ENCODE peak calls at places on chromosomes 7 and 10, in five cellular contexts. O is transverse colon, I is K562, L is GM06990, H is hepatocyte. R is an unnamed sample.

GRCh38 chr7:77651544-77652162 is 44.6 kb upstream of the RSBN1L start:
- DNase-seq in O (no peak), I (peak; percentile 57), L (no peak), H (peak; percentile 66), R (peak; percentile 73)

GRCh38 chr7:80411621-80412020 is 100.2 kb downstream of the GNAT3 start:
- DNase-seq in O (no peak), I (no peak), L (no peak), H (no peak), R (peak; percentile 51)

GRCh38 chr10:125023862-125024495 is 82.1 kb downstream of the ZRANB1 start:
- DNase-seq in O (peak; percentile 62), I (no peak), L (no peak), H (no peak), R (no peak)

GRCh38 chr7:130912910-130913720 is 179.1 kb upstream of the KLF14 start:
- DNase-seq in O (peak; percentile 79), I (peak; percentile 55), L (peak; percentile 75), H (peak; percentile 68), R (peak; percentile 100)

GRCh38 chr10:68156373-68157185 is 47.3 kb downstream of the MYPN start:
- DNase-seq in O (peak; percentile 72), I (peak; percentile 44), L (no peak), H (peak; percentile 63), R (peak; percentile 68)

GRCh38 chr10:76324283-76324682 is 892.9 kb downstream of the LRMDA start:
- DNase-seq in O (peak; percentile 69), I (no peak), L (no peak), H (peak; percentile 56), R (no peak)

GRCh38 chr10:49115796-49116508 is 630 bp upstream of the VSTM4 start:
- DNase-seq in O (no peak), I (no peak), L (no peak), H (no peak), R (no peak)

GRCh38 chr7:36526720-36527548 is 137.3 kb downstream of the ANLN start:
- DNase-seq in O (no peak), I (peak; percentile 58), L (no peak), H (peak; percentile 42), R (peak; percentile 75)

GRCh38 chr10:76051007-76051936 is 619.8 kb downstream of the LRMDA start:
- DNase-seq in O (no peak), I (no peak), L (no peak), H (peak; percentile 64), R (no peak)

GRCh38 chr7:18265611-18266281 is 229.8 kb upstream of the HDAC9 start:
- DNase-seq in O (no peak), I (no peak), L (no peak), H (no peak), R (no peak)

GRCh38 chr7:156236936-156237599 is 403.5 kb upstream of the RNF32 start:
- DNase-seq in O (no peak), I (no peak), L (no peak), H (no peak), R (no peak)

GRCh38 chr7:22979251-22979650 is 34.7 kb downstream of the HYCC1 start:
- DNase-seq in O (no peak), I (peak; percentile 15), L (no peak), H (no peak), R (no peak)

GRCh38 chr10:82826132-82826531 is 951.1 kb downstream of the NRG3 start:
- DNase-seq in O (no peak), I (no peak), L (no peak), H (no peak), R (peak; percentile 98)

GRCh38 chr10:26781797-26782196 is 79.0 kb downstream of the ABI1 start:
- DNase-seq in O (no peak), I (no peak), L (no peak), H (no peak), R (peak; percentile 52)

GRCh38 chr10:26780106-26780792 is 80.5 kb downstream of the ABI1 start:
- DNase-seq in O (no peak), I (no peak), L (no peak), H (no peak), R (no peak)

GRCh38 chr10:26777686-26778085 is 80.2 kb downstream of the PDSS1 start:
- DNase-seq in O (no peak), I (no peak), L (no peak), H (no peak), R (no peak)

GRCh38 chr10:26780793-26781601 is 79.8 kb downstream of the ABI1 start:
- DNase-seq in O (no peak), I (no peak), L (peak; percentile 31), H (peak; percentile 40), R (peak; percentile 87)

GRCh38 chr10:26779176-26779860 is 81.4 kb downstream of the ABI1 start:
- DNase-seq in O (peak; percentile 14), I (no peak), L (no peak), H (peak; percentile 23), R (no peak)
- H3K4me3 ChIP-seq in O (no peak overlapping the region), I (no peak overlapping the region), L (no peak overlapping the region), H (no peak overlapping the region), R (no peak overlapping the region)

GRCh38 chr7:3649678-3650445 is 348.8 kb downstream of the SDK1 start:
- DNase-seq in O (no peak), I (no peak), L (no peak), H (peak; percentile 7), R (peak; percentile 45)

GRCh38 chr7:3648276-3648675 is 347.2 kb downstream of the SDK1 start:
- DNase-seq in O (no peak), I (no peak), L (no peak), H (no peak), R (peak; percentile 56)

GRCh38 chr7:3650844-3651243 is 349.8 kb downstream of the SDK1 start:
- DNase-seq in O (no peak), I (no peak), L (no peak), H (no peak), R (peak; percentile 8)

GRCh38 chr7:3649250-3649649 is 348.2 kb downstream of the SDK1 start:
- DNase-seq in O (no peak), I (no peak), L (no peak), H (no peak), R (peak; percentile 31)
- TF ChIP-seq CTCF in O (no peak), I (peak; percentile 13), L (no peak), H (peak; percentile 11), R (no peak)

GRCh38 chr10:8058274-8059111 is 4.0 kb downstream of the GATA3 start:
- DNase-seq in O (no peak), I (no peak), L (no peak), H (no peak), R (no peak)

GRCh38 chr10:8060704-8061121 is 6.2 kb downstream of the GATA3 start:
- DNase-seq in O (no peak), I (no peak), L (peak; percentile 41), H (no peak), R (no peak)

GRCh38 chr10:8059191-8059936 is 4.9 kb downstream of the GATA3 start:
- DNase-seq in O (no peak), I (no peak), L (no peak), H (no peak), R (no peak)

GRCh38 chr10:8061274-8062211 is 7.1 kb downstream of the GATA3 start:
- DNase-seq in O (no peak), I (no peak), L (peak; percentile 52), H (no peak), R (no peak)

DNA sequence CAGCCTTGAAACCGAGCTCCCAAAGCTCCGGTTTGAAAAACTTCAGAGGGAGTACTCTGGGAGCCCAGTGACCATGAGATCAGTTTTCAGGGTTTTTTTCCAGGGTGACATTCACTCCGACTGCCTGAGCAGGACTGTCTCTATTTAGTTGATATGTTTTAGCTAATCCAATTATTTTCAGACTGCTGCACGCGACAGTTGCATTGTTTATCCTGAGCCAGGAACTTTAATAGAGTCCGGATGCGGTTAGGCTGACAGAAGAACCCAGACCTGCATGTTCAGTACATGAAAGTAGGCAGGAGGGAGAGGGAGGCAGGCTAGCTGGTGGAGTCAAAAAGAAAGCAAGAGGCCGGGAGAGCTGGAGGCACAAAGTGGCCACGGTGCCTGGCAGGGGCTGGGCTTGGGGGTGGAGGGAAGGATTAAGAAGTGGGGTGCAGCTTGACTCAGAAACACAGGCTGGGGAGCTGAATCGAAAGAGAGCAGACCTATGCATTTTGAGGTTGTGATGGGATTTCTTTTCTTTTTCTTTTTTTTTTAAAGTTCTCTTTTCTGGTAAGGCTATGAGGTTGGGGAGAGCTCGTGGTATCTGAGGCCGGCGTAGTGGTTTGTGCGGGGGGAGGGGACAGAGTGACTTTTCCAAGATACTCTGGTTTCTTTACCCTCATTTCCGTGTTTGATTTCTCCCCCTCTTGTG is 5.7 kb downstream of the GATA3 start:
- DNase-seq in O (no peak), I (no peak), L (peak; percentile 62), H (peak; percentile 19), R (no peak)
- H3K4me3 ChIP-seq in O (peak overlapping the region; percentile 8), I (no peak overlapping the region), L (peak overlapping the region; percentile 25), H (no peak overlapping the region), R (no peak overlapping the region)

DNA sequence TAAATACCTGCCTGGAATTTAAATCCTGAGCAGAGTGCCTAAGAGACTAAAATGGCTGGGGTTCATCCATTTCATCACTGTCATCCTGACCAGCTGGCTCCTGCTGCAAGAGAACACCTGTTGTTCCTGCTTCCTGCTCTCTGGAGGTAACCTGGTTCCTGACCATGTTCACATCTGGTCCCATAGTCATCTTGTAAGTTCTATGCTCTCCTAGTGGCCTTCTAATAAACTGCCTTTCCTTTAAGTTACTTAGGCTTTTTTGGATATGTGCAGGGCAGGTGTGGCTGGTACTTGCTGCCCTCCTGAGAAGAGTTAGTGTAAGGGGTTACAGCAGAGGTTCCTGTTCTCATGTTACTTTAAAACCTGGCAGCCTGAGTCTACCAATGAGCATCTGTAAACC is 80.0 kb downstream of the NRCAM start:
- DNase-seq in O (no peak), I (no peak), L (no peak), H (no peak), R (no peak)
- TF ChIP-seq CTCF in O (no peak), I (no peak), L (no peak), H (no peak), R (no peak)

DNA sequence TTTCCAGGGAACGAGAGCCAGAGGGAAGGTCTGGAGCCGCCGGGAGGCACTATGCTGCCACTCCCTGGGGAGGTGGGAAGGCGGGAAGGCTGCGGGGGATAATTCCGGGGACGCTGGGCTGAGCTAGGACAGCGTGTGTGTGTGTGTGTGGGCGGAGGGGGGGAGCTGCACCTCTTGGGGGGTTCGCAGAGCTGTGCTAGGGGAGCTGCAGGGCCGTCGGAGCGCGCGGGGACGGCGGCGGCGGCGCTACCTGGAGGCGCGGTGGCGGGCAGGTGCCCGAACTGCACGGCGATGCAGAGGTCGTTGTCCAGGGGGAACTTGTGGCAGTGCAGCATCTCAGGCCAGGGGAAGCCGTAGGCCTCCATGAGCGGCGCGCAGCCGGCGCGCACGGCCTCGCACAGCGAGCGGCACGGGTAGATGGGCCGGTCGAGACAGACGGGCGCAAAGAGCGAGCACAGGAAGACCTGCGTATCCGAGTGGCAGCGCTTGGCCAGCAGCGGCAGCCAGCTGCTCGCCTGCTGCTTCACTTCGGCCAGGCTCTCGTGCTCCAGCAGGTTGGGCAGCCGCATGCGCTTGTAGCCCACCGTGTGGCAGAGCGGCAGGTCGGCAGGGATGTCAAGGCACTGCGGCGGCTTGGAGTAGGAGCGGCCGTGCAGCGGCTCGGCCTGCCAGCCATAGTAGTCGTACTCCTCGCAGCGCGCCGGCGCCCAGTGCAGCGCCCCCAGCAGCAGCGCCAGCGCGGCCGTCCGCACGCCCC is 566 bp downstream of the SFRP5 start:
- DNase-seq in O (no peak), I (no peak), L (peak; percentile 43), H (peak; percentile 45), R (peak; percentile 57)
- H3K4me3 ChIP-seq in O (peak overlapping the region; percentile 19), I (no peak overlapping the region), L (no peak overlapping the region), H (peak overlapping the region; percentile 52), R (no peak overlapping the region)

GRCh38 chr10:42753507-42754154 is 29.0 kb upstream of the BMS1 start:
- DNase-seq in O (no peak), I (peak; percentile 18), L (no peak), H (peak; percentile 55), R (peak; percentile 27)
- TF ChIP-seq CTCF in O (no peak), I (no peak), L (no peak), H (no peak), R (no peak)

GRCh38 chr10:18949391-18949790 is 99.2 kb upstream of the MALRD1 start:
- DNase-seq in O (no peak), I (no peak), L (no peak), H (no peak), R (no peak)
- H3K4me3 ChIP-seq in O (no peak overlapping the region), I (no peak overlapping the region), L (no peak overlapping the region), H (no peak overlapping the region), R (no peak overlapping the region)